ENCODE peak calls at places on chromosomes 5 and 9, in nine cellular contexts. One of them, this sample, is unnamed.

GRCh38 chr5:159377653-159378052 is 47.4 kb upstream of the IL12B start:
- DNase-seq in WERI-Rb-1: no peak
- DNase-seq in HCT116: no peak
- DNase-seq in SW 1271: no peak
- DNase-seq in small intestine: no peak
- DNase-seq in T-cell: no peak
- DNase-seq in MCF 10A: no peak
- DNase-seq in stimulated activated CD4-positive, alpha-beta T cell treated with anti-CD3 and anti-CD28 coated beads, TNF-alpha, amount 100 ng/mL, for 4 hours: no peak
- DNase-seq in stimulated activated naive CD8-positive, alpha-beta T cell treated with anti-CD3 and anti-CD28 coated beads, Interleukin-15, Interleukin-2, amounts not matched to agents 100 U/mL and 50 U/mL, for 24 hours: no peak
- DNase-seq in this sample: no peak

GRCh38 chr9:21681641-21682040 is 120.8 kb upstream of the MTAP start:
- DNase-seq in WERI-Rb-1: no peak
- DNase-seq in HCT116: no peak
- DNase-seq in SW 1271: peak; percentile 1
- DNase-seq in small intestine: peak; percentile 14
- DNase-seq in T-cell: no peak
- DNase-seq in MCF 10A: peak; percentile 31
- DNase-seq in stimulated activated CD4-positive, alpha-beta T cell treated with anti-CD3 and anti-CD28 coated beads, TNF-alpha, amount 100 ng/mL, for 4 hours: no peak
- DNase-seq in stimulated activated naive CD8-positive, alpha-beta T cell treated with anti-CD3 and anti-CD28 coated beads, Interleukin-15, Interleukin-2, amounts not matched to agents 100 U/mL and 50 U/mL, for 24 hours: no peak
- DNase-seq in this sample: no peak

GRCh38 chr5:132022737-132023136 is 11.3 kb upstream of the ACSL6 start:
- DNase-seq in WERI-Rb-1: no peak
- DNase-seq in HCT116: no peak
- DNase-seq in SW 1271: no peak
- DNase-seq in small intestine: no peak
- DNase-seq in T-cell: no peak
- DNase-seq in MCF 10A: no peak
- DNase-seq in stimulated activated CD4-positive, alpha-beta T cell treated with anti-CD3 and anti-CD28 coated beads, TNF-alpha, amount 100 ng/mL, for 4 hours: no peak
- DNase-seq in stimulated activated naive CD8-positive, alpha-beta T cell treated with anti-CD3 and anti-CD28 coated beads, Interleukin-15, Interleukin-2, amounts not matched to agents 100 U/mL and 50 U/mL, for 24 hours: peak; percentile 69
- DNase-seq in this sample: no peak

GRCh38 chr5:30605693-30606268 is 587.7 kb upstream of the CDH6 start:
- DNase-seq in WERI-Rb-1: no peak
- DNase-seq in HCT116: no peak
- DNase-seq in SW 1271: no peak
- DNase-seq in small intestine: peak; percentile 42
- DNase-seq in T-cell: no peak
- DNase-seq in MCF 10A: no peak
- DNase-seq in stimulated activated CD4-positive, alpha-beta T cell treated with anti-CD3 and anti-CD28 coated beads, TNF-alpha, amount 100 ng/mL, for 4 hours: no peak
- DNase-seq in stimulated activated naive CD8-positive, alpha-beta T cell treated with anti-CD3 and anti-CD28 coated beads, Interleukin-15, Interleukin-2, amounts not matched to agents 100 U/mL and 50 U/mL, for 24 hours: no peak
- DNase-seq in this sample: no peak

GRCh38 chr5:17180957-17181723 is 36.3 kb upstream of the BASP1 start:
- DNase-seq in WERI-Rb-1: no peak
- DNase-seq in HCT116: no peak
- DNase-seq in SW 1271: peak; percentile 18
- DNase-seq in small intestine: peak; percentile 12
- DNase-seq in T-cell: no peak
- DNase-seq in MCF 10A: peak; percentile 70
- DNase-seq in stimulated activated CD4-positive, alpha-beta T cell treated with anti-CD3 and anti-CD28 coated beads, TNF-alpha, amount 100 ng/mL, for 4 hours: no peak
- DNase-seq in stimulated activated naive CD8-positive, alpha-beta T cell treated with anti-CD3 and anti-CD28 coated beads, Interleukin-15, Interleukin-2, amounts not matched to agents 100 U/mL and 50 U/mL, for 24 hours: no peak
- DNase-seq in this sample: peak; percentile 16

GRCh38 chr5:139138790-139139189 is 59.4 kb downstream of the SIL1 start:
- DNase-seq in WERI-Rb-1: no peak
- DNase-seq in HCT116: peak; percentile 45
- DNase-seq in SW 1271: peak; percentile 28
- DNase-seq in small intestine: no peak
- DNase-seq in T-cell: no peak
- DNase-seq in MCF 10A: peak; percentile 79
- DNase-seq in stimulated activated CD4-positive, alpha-beta T cell treated with anti-CD3 and anti-CD28 coated beads, TNF-alpha, amount 100 ng/mL, for 4 hours: no peak
- DNase-seq in stimulated activated naive CD8-positive, alpha-beta T cell treated with anti-CD3 and anti-CD28 coated beads, Interleukin-15, Interleukin-2, amounts not matched to agents 100 U/mL and 50 U/mL, for 24 hours: no peak
- DNase-seq in this sample: no peak

GRCh38 chr5:45093377-45093776 is 284.6 kb downstream of the MRPS30 start:
- DNase-seq in WERI-Rb-1: no peak
- DNase-seq in HCT116: no peak
- DNase-seq in SW 1271: no peak
- DNase-seq in small intestine: no peak
- DNase-seq in T-cell: no peak
- DNase-seq in MCF 10A: no peak
- DNase-seq in stimulated activated CD4-positive, alpha-beta T cell treated with anti-CD3 and anti-CD28 coated beads, TNF-alpha, amount 100 ng/mL, for 4 hours: no peak
- DNase-seq in stimulated activated naive CD8-positive, alpha-beta T cell treated with anti-CD3 and anti-CD28 coated beads, Interleukin-15, Interleukin-2, amounts not matched to agents 100 U/mL and 50 U/mL, for 24 hours: no peak
- DNase-seq in this sample: no peak

GRCh38 chr9:132409828-132410528 is at the start of gene CFAP77:
- DNase-seq in WERI-Rb-1: peak; percentile 54
- DNase-seq in HCT116: peak; percentile 26
- DNase-seq in SW 1271: peak; percentile 39
- DNase-seq in small intestine: peak; percentile 35
- DNase-seq in T-cell: no peak
- DNase-seq in MCF 10A: peak; percentile 15
- DNase-seq in stimulated activated CD4-positive, alpha-beta T cell treated with anti-CD3 and anti-CD28 coated beads, TNF-alpha, amount 100 ng/mL, for 4 hours: no peak
- DNase-seq in stimulated activated naive CD8-positive, alpha-beta T cell treated with anti-CD3 and anti-CD28 coated beads, Interleukin-15, Interleukin-2, amounts not matched to agents 100 U/mL and 50 U/mL, for 24 hours: peak; percentile 53
- DNase-seq in this sample: peak; percentile 40

GRCh38 chr9:83432104-83432627 is 106.0 kb downstream of the FRMD3 start:
- DNase-seq in WERI-Rb-1: no peak
- DNase-seq in HCT116: no peak
- DNase-seq in SW 1271: peak; percentile 52
- DNase-seq in small intestine: peak; percentile 86
- DNase-seq in T-cell: no peak
- DNase-seq in MCF 10A: peak; percentile 56
- DNase-seq in stimulated activated CD4-positive, alpha-beta T cell treated with anti-CD3 and anti-CD28 coated beads, TNF-alpha, amount 100 ng/mL, for 4 hours: no peak
- DNase-seq in stimulated activated naive CD8-positive, alpha-beta T cell treated with anti-CD3 and anti-CD28 coated beads, Interleukin-15, Interleukin-2, amounts not matched to agents 100 U/mL and 50 U/mL, for 24 hours: no peak
- DNase-seq in this sample: no peak

GRCh38 chr9:128115187-128116103 is 12.1 kb downstream of the PTGES2 start:
- DNase-seq in WERI-Rb-1: no peak
- DNase-seq in HCT116: no peak
- DNase-seq in SW 1271: no peak
- DNase-seq in small intestine: peak; percentile 99
- DNase-seq in T-cell: no peak
- DNase-seq in MCF 10A: no peak
- DNase-seq in stimulated activated CD4-positive, alpha-beta T cell treated with anti-CD3 and anti-CD28 coated beads, TNF-alpha, amount 100 ng/mL, for 4 hours: no peak
- DNase-seq in stimulated activated naive CD8-positive, alpha-beta T cell treated with anti-CD3 and anti-CD28 coated beads, Interleukin-15, Interleukin-2, amounts not matched to agents 100 U/mL and 50 U/mL, for 24 hours: peak; percentile 52
- DNase-seq in this sample: no peak

GRCh38 chr5:80143491-80143890 is 108.3 kb downstream of the THBS4 start:
- DNase-seq in WERI-Rb-1: no peak
- DNase-seq in HCT116: no peak
- DNase-seq in SW 1271: no peak
- DNase-seq in small intestine: no peak
- DNase-seq in T-cell: no peak
- DNase-seq in MCF 10A: no peak
- DNase-seq in stimulated activated CD4-positive, alpha-beta T cell treated with anti-CD3 and anti-CD28 coated beads, TNF-alpha, amount 100 ng/mL, for 4 hours: no peak
- DNase-seq in stimulated activated naive CD8-positive, alpha-beta T cell treated with anti-CD3 and anti-CD28 coated beads, Interleukin-15, Interleukin-2, amounts not matched to agents 100 U/mL and 50 U/mL, for 24 hours: no peak
- DNase-seq in this sample: peak; percentile 71

GRCh38 chr5:42423285-42424152 is at the start of gene GHR:
- DNase-seq in WERI-Rb-1: peak; percentile 75
- DNase-seq in HCT116: peak; percentile 6
- DNase-seq in SW 1271: peak; percentile 92
- DNase-seq in small intestine: peak; percentile 59
- DNase-seq in T-cell: no peak
- DNase-seq in MCF 10A: peak; percentile 93
- DNase-seq in stimulated activated CD4-positive, alpha-beta T cell treated with anti-CD3 and anti-CD28 coated beads, TNF-alpha, amount 100 ng/mL, for 4 hours: no peak
- DNase-seq in stimulated activated naive CD8-positive, alpha-beta T cell treated with anti-CD3 and anti-CD28 coated beads, Interleukin-15, Interleukin-2, amounts not matched to agents 100 U/mL and 50 U/mL, for 24 hours: peak; percentile 26
- DNase-seq in this sample: peak; percentile 84

GRCh38 chr5:36367524-36367923 is 65.8 kb upstream of the RANBP3L start:
- DNase-seq in WERI-Rb-1: no peak
- DNase-seq in HCT116: no peak
- DNase-seq in SW 1271: no peak
- DNase-seq in small intestine: no peak
- DNase-seq in T-cell: no peak
- DNase-seq in MCF 10A: no peak
- DNase-seq in stimulated activated CD4-positive, alpha-beta T cell treated with anti-CD3 and anti-CD28 coated beads, TNF-alpha, amount 100 ng/mL, for 4 hours: no peak
- DNase-seq in stimulated activated naive CD8-positive, alpha-beta T cell treated with anti-CD3 and anti-CD28 coated beads, Interleukin-15, Interleukin-2, amounts not matched to agents 100 U/mL and 50 U/mL, for 24 hours: no peak
- DNase-seq in this sample: no peak

GRCh38 chr5:151219789-151220188 is 4.1 kb downstream of the CCDC69 start:
- DNase-seq in WERI-Rb-1: no peak
- DNase-seq in HCT116: no peak
- DNase-seq in SW 1271: no peak
- DNase-seq in small intestine: no peak
- DNase-seq in T-cell: no peak
- DNase-seq in MCF 10A: no peak
- DNase-seq in stimulated activated CD4-positive, alpha-beta T cell treated with anti-CD3 and anti-CD28 coated beads, TNF-alpha, amount 100 ng/mL, for 4 hours: no peak
- DNase-seq in stimulated activated naive CD8-positive, alpha-beta T cell treated with anti-CD3 and anti-CD28 coated beads, Interleukin-15, Interleukin-2, amounts not matched to agents 100 U/mL and 50 U/mL, for 24 hours: no peak
- DNase-seq in this sample: no peak

GRCh38 chr5:117943521-117943920 is 1044.8 kb downstream of the DTWD2 start:
- DNase-seq in WERI-Rb-1: no peak
- DNase-seq in HCT116: no peak
- DNase-seq in SW 1271: no peak
- DNase-seq in small intestine: no peak
- DNase-seq in T-cell: no peak
- DNase-seq in MCF 10A: no peak
- DNase-seq in stimulated activated CD4-positive, alpha-beta T cell treated with anti-CD3 and anti-CD28 coated beads, TNF-alpha, amount 100 ng/mL, for 4 hours: no peak
- DNase-seq in stimulated activated naive CD8-positive, alpha-beta T cell treated with anti-CD3 and anti-CD28 coated beads, Interleukin-15, Interleukin-2, amounts not matched to agents 100 U/mL and 50 U/mL, for 24 hours: no peak
- DNase-seq in this sample: no peak

GRCh38 chr5:39479537-39479936 is 54.8 kb upstream of the DAB2 start:
- DNase-seq in WERI-Rb-1: no peak
- DNase-seq in HCT116: no peak
- DNase-seq in SW 1271: no peak
- DNase-seq in small intestine: no peak
- DNase-seq in T-cell: no peak
- DNase-seq in MCF 10A: no peak
- DNase-seq in stimulated activated CD4-positive, alpha-beta T cell treated with anti-CD3 and anti-CD28 coated beads, TNF-alpha, amount 100 ng/mL, for 4 hours: no peak
- DNase-seq in stimulated activated naive CD8-positive, alpha-beta T cell treated with anti-CD3 and anti-CD28 coated beads, Interleukin-15, Interleukin-2, amounts not matched to agents 100 U/mL and 50 U/mL, for 24 hours: no peak
- DNase-seq in this sample: no peak

GRCh38 chr5:172869734-172870133 is 35.7 kb downstream of the ERGIC1 start:
- DNase-seq in WERI-Rb-1: no peak
- DNase-seq in HCT116: no peak
- DNase-seq in SW 1271: no peak
- DNase-seq in small intestine: no peak
- DNase-seq in T-cell: no peak
- DNase-seq in MCF 10A: no peak
- DNase-seq in stimulated activated CD4-positive, alpha-beta T cell treated with anti-CD3 and anti-CD28 coated beads, TNF-alpha, amount 100 ng/mL, for 4 hours: no peak
- DNase-seq in stimulated activated naive CD8-positive, alpha-beta T cell treated with anti-CD3 and anti-CD28 coated beads, Interleukin-15, Interleukin-2, amounts not matched to agents 100 U/mL and 50 U/mL, for 24 hours: no peak
- DNase-seq in this sample: no peak

GRCh38 chr5:110634475-110634874 is 92.0 kb downstream of the TMEM232 start:
- DNase-seq in WERI-Rb-1: no peak
- DNase-seq in HCT116: no peak
- DNase-seq in SW 1271: no peak
- DNase-seq in small intestine: no peak
- DNase-seq in T-cell: no peak
- DNase-seq in MCF 10A: no peak
- DNase-seq in stimulated activated CD4-positive, alpha-beta T cell treated with anti-CD3 and anti-CD28 coated beads, TNF-alpha, amount 100 ng/mL, for 4 hours: no peak
- DNase-seq in stimulated activated naive CD8-positive, alpha-beta T cell treated with anti-CD3 and anti-CD28 coated beads, Interleukin-15, Interleukin-2, amounts not matched to agents 100 U/mL and 50 U/mL, for 24 hours: no peak
- DNase-seq in this sample: no peak

GRCh38 chr9:68841292-68842052 is 136.4 kb downstream of the PIP5K1B start:
- DNase-seq in WERI-Rb-1: no peak
- DNase-seq in HCT116: no peak
- DNase-seq in SW 1271: no peak
- DNase-seq in small intestine: no peak
- DNase-seq in T-cell: no peak
- DNase-seq in MCF 10A: no peak
- DNase-seq in stimulated activated CD4-positive, alpha-beta T cell treated with anti-CD3 and anti-CD28 coated beads, TNF-alpha, amount 100 ng/mL, for 4 hours: no peak
- DNase-seq in stimulated activated naive CD8-positive, alpha-beta T cell treated with anti-CD3 and anti-CD28 coated beads, Interleukin-15, Interleukin-2, amounts not matched to agents 100 U/mL and 50 U/mL, for 24 hours: no peak
- DNase-seq in this sample: no peak